ENCODE peak calls at places on chromosome 18, in six cellular contexts. K is glutamatergic neuron, U is AG04450, X is pancreas, P is chondrocyte, L is A549. Z is an unnamed sample.

GRCh38 chr18:58754544-58755068 is 83.3 kb downstream of the MALT1 start:
- DNase-seq in K (no peak), U (no peak), X (no peak), P (no peak), L (no peak), Z (peak)

GRCh38 chr18:8858888-8859511 is 153.6 kb downstream of the MTCL1 start:
- DNase-seq in K (no peak), U (peak), X (no peak), P (no peak), L (peak), Z (no peak)

GRCh38 chr18:39842042-39842791 is 2112.8 kb upstream of the PIK3C3 start:
- DNase-seq in K (no peak), U (no peak), X (no peak), P (no peak), L (no peak), Z (no peak)

GRCh38 chr18:68699043-68699442 is 15.9 kb downstream of the TMX3 start:
- DNase-seq in K (no peak), U (no peak), X (no peak), P (no peak), L (no peak), Z (no peak)

GRCh38 chr18:12041561-12041960 is 52.1 kb upstream of the ANKRD62 start:
- DNase-seq in K (no peak), U (peak), X (no peak), P (no peak), L (peak), Z (no peak)

GRCh38 chr18:50469380-50469781 is 90.5 kb upstream of the MAPK4 start:
- DNase-seq in K (no peak), U (no peak), X (no peak), P (no peak), L (no peak), Z (no peak)

GRCh38 chr18:10431680-10432079 is 22.8 kb upstream of the APCDD1 start:
- DNase-seq in K (no peak), U (no peak), X (no peak), P (no peak), L (no peak), Z (no peak)

GRCh38 chr18:37294951-37295350 is 270.6 kb downstream of the CELF4 start:
- DNase-seq in K (peak), U (no peak), X (no peak), P (no peak), L (peak), Z (no peak)

GRCh38 chr18:26487437-26487836 is 60.9 kb downstream of the KCTD1 start:
- DNase-seq in K (no peak), U (no peak), X (no peak), P (no peak), L (peak), Z (no peak)

GRCh38 chr18:11137400-11137799 is 12.0 kb downstream of the PIEZO2 start:
- DNase-seq in K (no peak), U (no peak), X (peak), P (no peak), L (no peak), Z (no peak)

GRCh38 chr18:70207181-70207580 is 1.7 kb upstream of the RTTN start:
- DNase-seq in K (no peak), U (no peak), X (no peak), P (no peak), L (no peak), Z (no peak)

GRCh38 chr18:70200286-70200685 is 5.2 kb downstream of the RTTN start:
- DNase-seq in K (no peak), U (no peak), X (no peak), P (no peak), L (no peak), Z (no peak)

DNA sequence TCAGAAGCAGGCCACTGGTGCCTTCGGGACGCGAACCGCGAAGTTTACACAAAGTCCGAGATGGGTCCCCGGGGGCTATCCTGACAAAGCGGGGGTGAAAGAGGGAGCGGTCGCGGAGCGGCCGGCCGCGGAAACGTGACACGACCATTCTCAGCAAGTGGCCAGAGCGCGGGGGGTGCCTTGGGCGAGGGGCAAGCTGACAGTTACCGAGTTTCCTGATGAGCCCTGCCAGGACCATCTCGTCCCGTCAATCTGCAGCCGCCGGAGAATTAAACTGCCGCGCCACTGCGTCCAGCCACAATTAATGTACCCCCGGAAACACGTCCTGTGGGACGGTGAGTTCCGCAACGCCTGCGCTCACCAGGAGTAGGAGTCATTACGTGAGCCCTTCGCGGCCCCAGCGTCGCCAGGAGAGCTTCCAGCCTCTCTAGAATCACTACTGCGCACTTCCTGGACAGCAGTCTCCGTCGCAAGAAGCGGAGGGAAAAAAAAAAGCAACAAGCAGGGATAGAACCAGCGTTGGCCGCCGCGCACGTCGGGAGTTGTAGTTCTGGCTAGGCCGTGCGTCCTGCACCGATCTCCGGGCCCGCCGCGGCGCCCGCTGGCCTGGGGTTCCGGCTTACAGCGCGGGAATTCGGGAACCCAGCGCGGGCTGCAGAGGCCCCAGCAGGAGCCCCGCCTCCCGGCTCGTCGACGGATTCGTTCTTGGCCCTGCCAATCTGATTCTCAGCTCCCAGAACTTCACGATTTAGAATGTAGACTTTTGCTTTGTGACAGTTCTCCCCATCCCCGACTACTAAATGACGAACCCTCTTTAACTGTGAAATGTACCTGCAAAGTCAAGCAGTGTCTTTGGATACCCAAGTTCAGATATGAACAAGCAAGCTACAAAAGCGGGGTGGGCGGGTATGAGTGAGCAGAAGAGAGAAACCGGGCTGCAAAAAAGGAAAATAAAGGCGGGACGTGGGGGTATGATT is at the start of gene RTTN:
- DNase-seq in K (peak), U (peak), X (peak), P (peak), L (peak), Z (peak)
- TF ChIP-seq CTCF in K (no peak), U (no peak), X (no peak), P (peak), L (no peak), Z (no peak)

GRCh38 chr18:28922936-28923335 is 746.0 kb upstream of the CDH2 start:
- DNase-seq in K (no peak), U (no peak), X (no peak), P (no peak), L (no peak), Z (no peak)
- TF ChIP-seq CTCF in K (no peak), U (no peak), X (no peak), P (no peak), L (no peak), Z (no peak)

GRCh38 chr18:35000457-35000856 is 40.8 kb upstream of the MAPRE2 start:
- DNase-seq in K (no peak), U (no peak), X (no peak), P (no peak), L (no peak), Z (no peak)
- TF ChIP-seq CTCF in K (no peak), U (no peak), X (no peak), P (no peak), L (no peak), Z (no peak)

GRCh38 chr18:53004798-53005197 is 664.8 kb downstream of the DCC start:
- DNase-seq in K (no peak), U (no peak), X (no peak), P (no peak), L (no peak), Z (no peak)

GRCh38 chr18:52995875-52996274 is 655.9 kb downstream of the DCC start:
- DNase-seq in K (no peak), U (no peak), X (no peak), P (no peak), L (no peak), Z (no peak)

DNA sequence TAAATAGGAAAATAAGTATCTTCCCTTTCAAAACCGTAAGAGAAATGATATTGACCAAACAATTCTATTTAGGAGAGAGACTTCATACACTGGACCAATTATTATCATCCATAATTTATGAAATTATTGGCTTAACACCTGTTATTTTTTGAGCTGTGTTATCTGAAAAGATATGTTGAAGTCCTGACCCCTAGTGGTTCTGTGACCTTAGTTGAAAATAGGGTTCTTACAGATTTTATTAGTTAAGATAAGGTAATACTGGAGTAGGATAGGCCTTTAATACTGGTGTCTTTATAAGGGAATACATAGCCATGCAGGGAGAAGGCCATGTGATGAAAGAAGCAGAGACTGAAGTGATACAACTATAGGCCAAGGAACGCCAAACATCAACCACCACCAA is 659.6 kb downstream of the DCC start:
- DNase-seq in K (no peak), U (no peak), X (no peak), P (no peak), L (no peak), Z (no peak)
- TF ChIP-seq CTCF in K (peak), U (no peak), X (no peak), P (no peak), L (no peak), Z (no peak)

DNA sequence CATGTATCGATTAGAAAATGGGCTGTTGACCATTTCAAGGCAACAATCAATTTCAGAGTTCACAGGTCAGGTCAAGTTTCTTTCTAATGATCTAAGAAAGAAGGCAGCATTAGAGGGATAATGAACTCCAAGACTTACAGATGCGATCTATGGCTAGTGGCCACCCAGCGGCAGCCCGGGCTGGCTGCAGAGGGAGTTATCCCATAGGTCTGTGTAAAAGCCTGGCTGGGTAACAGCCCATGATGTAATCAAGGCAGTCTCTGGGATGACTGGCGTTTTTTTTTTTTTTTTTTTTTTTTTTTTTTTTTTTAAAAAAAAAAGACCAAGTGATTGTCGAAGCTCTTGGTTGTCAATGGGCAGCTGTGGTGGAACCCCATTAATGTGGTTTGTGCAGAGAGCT is 171.1 kb upstream of the SKOR2 start:
- DNase-seq in K (no peak), U (no peak), X (no peak), P (no peak), L (no peak), Z (no peak)
- TF ChIP-seq CTCF in K (no peak), U (no peak), X (no peak), P (no peak), L (no peak), Z (no peak)

DNA sequence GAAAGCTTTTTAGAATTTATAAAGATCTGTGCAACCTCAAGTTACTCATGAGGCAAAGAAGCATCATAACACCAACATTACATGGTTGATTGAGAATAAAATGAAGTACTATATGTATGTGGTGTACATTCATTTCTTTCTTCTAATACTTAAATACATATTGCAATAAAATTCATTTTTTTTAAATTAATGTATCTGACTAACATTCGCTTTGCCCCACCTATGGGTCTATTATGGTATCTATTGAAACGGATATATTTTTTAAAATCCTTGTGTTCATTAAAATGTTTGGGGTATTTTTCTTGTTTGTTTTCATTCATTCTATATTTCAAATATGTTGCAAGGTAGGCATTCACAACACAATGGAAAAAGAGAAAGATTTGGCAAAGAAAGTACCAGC is 237.5 kb downstream of the DSEL start:
- DNase-seq in K (no peak), U (no peak), X (no peak), P (no peak), L (no peak), Z (no peak)
- TF ChIP-seq CTCF in K (peak), U (no peak), X (no peak), P (peak), L (no peak), Z (no peak)